ENCODE peak calls at places on chromosomes 1 and 21, in ten cellular contexts. K is heart right ventricle, L is naive B cell, B is brain pericyte, Y is T-helper 1 cell, D is left colon, J is OCI-LY7, P is iPS-NIHi11, S is activated T-cell treated with anti-CD3 and anti-CD28 coated beads for 1 hour, E is pulmonary artery endothelial cell. N is an unnamed sample.

GRCh38 chr1:208598021-208598420 is 353.8 kb upstream of the PLXNA2 start:
- DNase-seq in K (no peak), L (no peak), B (no peak), Y (no peak), D (no peak), J (no peak), P (no peak), S (no peak), E (no peak), N (no peak)

GRCh38 chr1:245245021-245245667 is 90.4 kb downstream of the KIF26B start:
- DNase-seq in K (no peak), L (no peak), B (no peak), Y (no peak), D (peak; percentile 57), J (no peak), P (no peak), S (no peak), E (no peak), N (no peak)

GRCh38 chr1:12158362-12159092 is 8.3 kb upstream of the TNFRSF1B start:
- DNase-seq in K (no peak), L (no peak), B (no peak), Y (no peak), D (no peak), J (no peak), P (no peak), S (no peak), E (no peak), N (no peak)

GRCh38 chr1:32636793-32637561 is 13.4 kb downstream of the ZBTB8OS start:
- DNase-seq in K (no peak), L (no peak), B (no peak), Y (no peak), D (no peak), J (no peak), P (no peak), S (no peak), E (no peak), N (no peak)

GRCh38 chr1:202836616-202837403 is 26.1 kb downstream of the PCAT6 start:
- DNase-seq in K (no peak), L (no peak), B (no peak), Y (no peak), D (no peak), J (no peak), P (no peak), S (no peak), E (no peak), N (no peak)

GRCh38 chr1:198361373-198361772 is 179.1 kb downstream of the ATP6V1G3 start:
- DNase-seq in K (no peak), L (no peak), B (no peak), Y (no peak), D (no peak), J (no peak), P (no peak), S (no peak), E (no peak), N (no peak)

GRCh38 chr1:231478800-231479199 is 49.7 kb upstream of the TSNAX start:
- DNase-seq in K (no peak), L (no peak), B (no peak), Y (no peak), D (no peak), J (no peak), P (no peak), S (no peak), E (no peak), N (no peak)

GRCh38 chr1:5998906-5999301 is 6.7 kb upstream of the NPHP4 start:
- DNase-seq in K (no peak), L (no peak), B (no peak), Y (no peak), D (no peak), J (no peak), P (no peak), S (no peak), E (no peak), N (no peak)

GRCh38 chr1:45325816-45326506 is 734 bp upstream of the HPDL start:
- DNase-seq in K (no peak), L (no peak), B (no peak), Y (no peak), D (no peak), J (no peak), P (no peak), S (no peak), E (no peak), N (no peak)

GRCh38 chr1:9009438-9010366 is 16.5 kb downstream of the SLC2A7 start:
- DNase-seq in K (no peak), L (no peak), B (no peak), Y (no peak), D (no peak), J (peak; percentile 87), P (peak; percentile 91), S (no peak), E (no peak), N (no peak)

GRCh38 chr21:36419996-36420395 is 34.8 kb downstream of the CHAF1B start:
- DNase-seq in K (peak; percentile 85), L (peak; percentile 15), B (peak; percentile 42), Y (no peak), D (peak; percentile 68), J (peak; percentile 63), P (peak; percentile 90), S (peak; percentile 26), E (peak; percentile 87), N (peak; percentile 32)

GRCh38 chr1:201357636-201358348 is 19.7 kb downstream of the TNNT2 start:
- DNase-seq in K (no peak), L (no peak), B (no peak), Y (no peak), D (no peak), J (no peak), P (no peak), S (no peak), E (no peak), N (no peak)

GRCh38 chr1:29633784-29634183 is 397.5 kb downstream of the PTPRU start:
- DNase-seq in K (no peak), L (no peak), B (no peak), Y (no peak), D (no peak), J (no peak), P (no peak), S (no peak), E (no peak), N (no peak)

GRCh38 chr1:233721003-233721595 is 107.2 kb downstream of the KCNK1 start:
- DNase-seq in K (no peak), L (no peak), B (no peak), Y (no peak), D (no peak), J (no peak), P (no peak), S (no peak), E (no peak), N (no peak)

GRCh38 chr1:54668567-54668966 is 27.0 kb downstream of the MROH7 start:
- DNase-seq in K (no peak), L (no peak), B (no peak), Y (no peak), D (no peak), J (no peak), P (no peak), S (no peak), E (no peak), N (no peak)

GRCh38 chr21:16956824-16957223 is 556.0 kb upstream of the CXADR start:
- DNase-seq in K (no peak), L (no peak), B (no peak), Y (no peak), D (no peak), J (no peak), P (no peak), S (no peak), E (no peak), N (peak; percentile 44)

GRCh38 chr1:101520302-101520701 is 283.5 kb downstream of the S1PR1 start:
- DNase-seq in K (peak; percentile 7), L (peak; percentile 7), B (no peak), Y (no peak), D (no peak), J (peak; percentile 42), P (peak; percentile 60), S (no peak), E (peak; percentile 4), N (no peak)

GRCh38 chr21:37088196-37088595 is 15.1 kb downstream of the TTC3 start:
- DNase-seq in K (no peak), L (no peak), B (no peak), Y (no peak), D (no peak), J (no peak), P (no peak), S (no peak), E (no peak), N (no peak)

N was measured in SK-N-MC.